ENCODE peak calls at places on chromosomes 1 and 21, in four cellular contexts. One of them, this sample, is unnamed.

GRCh38 chr1:160208179-160209040 is 3.2 kb downstream of the PEA15 start:
- DNase-seq in K562: peak
- DNase-seq in A549: no peak
- DNase-seq in GM23338: no peak
- DNase-seq in this sample: no peak

GRCh38 chr1:226603030-226603960 is 54.7 kb downstream of the STUM start:
- DNase-seq in GM23338: no peak
- DNase-seq in A549: no peak
- DNase-seq in K562: no peak
- DNase-seq in this sample: no peak

GRCh38 chr1:3001471-3002348 is 19.6 kb upstream of the ACTRT2 start:
- DNase-seq in GM23338: no peak
- DNase-seq in K562: no peak
- DNase-seq in A549: no peak
- DNase-seq in this sample: no peak

GRCh38 chr1:195053478-195053877 is 1554.8 kb downstream of the KCNT2 start:
- DNase-seq in A549: no peak
- DNase-seq in GM23338: no peak
- DNase-seq in K562: no peak
- DNase-seq in this sample: no peak

GRCh38 chr1:177780096-177780700 is 189.7 kb downstream of the SEC16B start:
- DNase-seq in K562: no peak
- DNase-seq in A549: peak
- DNase-seq in GM23338: peak
- DNase-seq in this sample: peak

GRCh38 chr1:184507604-184508289 is 120.9 kb downstream of the C1orf21 start:
- DNase-seq in K562: no peak
- DNase-seq in A549: no peak
- DNase-seq in GM23338: no peak
- DNase-seq in this sample: no peak

GRCh38 chr1:184114818-184115398 is 63.4 kb downstream of the TSEN15 start:
- DNase-seq in GM23338: no peak
- DNase-seq in K562: no peak
- DNase-seq in A549: no peak
- DNase-seq in this sample: no peak

GRCh38 chr1:172024516-172024915 is 183.2 kb downstream of the DNM3 start:
- DNase-seq in A549: no peak
- DNase-seq in GM23338: no peak
- DNase-seq in K562: no peak
- DNase-seq in this sample: no peak

GRCh38 chr1:210400043-210400840 is 71.5 kb downstream of the HHAT start:
- DNase-seq in K562: peak
- DNase-seq in A549: peak
- DNase-seq in GM23338: peak
- DNase-seq in this sample: peak

GRCh38 chr1:18581420-18581880 is 49.2 kb upstream of the PAX7 start:
- DNase-seq in GM23338: peak
- DNase-seq in K562: peak
- DNase-seq in A549: peak
- DNase-seq in this sample: no peak

GRCh38 chr1:59737638-59738037 is 77.1 kb upstream of the HOOK1 start:
- DNase-seq in A549: no peak
- DNase-seq in K562: no peak
- DNase-seq in GM23338: no peak
- DNase-seq in this sample: no peak

GRCh38 chr1:29282924-29283803 is 46.8 kb downstream of the PTPRU start:
- DNase-seq in K562: peak
- DNase-seq in GM23338: peak
- DNase-seq in A549: peak
- DNase-seq in this sample: no peak

GRCh38 chr1:45928486-45929205 is 125.2 kb downstream of the MAST2 start:
- DNase-seq in GM23338: no peak
- DNase-seq in K562: no peak
- DNase-seq in A549: no peak
- DNase-seq in this sample: no peak

GRCh38 chr1:239418683-239419082 is 32.3 kb downstream of the CHRM3 start:
- DNase-seq in GM23338: no peak
- DNase-seq in A549: no peak
- DNase-seq in K562: no peak
- DNase-seq in this sample: no peak
- TF ChIP-seq REST in GM23338: no peak
- TF ChIP-seq REST in A549: no peak
- TF ChIP-seq REST in K562: no peak
- TF ChIP-seq REST in this sample: no peak

GRCh38 chr21:27346041-27346448 is 379.2 kb upstream of the ADAMTS5 start:
- DNase-seq in K562: no peak
- DNase-seq in A549: no peak
- DNase-seq in GM23338: no peak
- DNase-seq in this sample: no peak
- H3K27ac ChIP-seq in K562: no peak
- H3K27ac ChIP-seq in A549: no peak
- H3K27ac ChIP-seq in GM23338: no peak
- H3K27ac ChIP-seq in this sample: no peak

GRCh38 chr1:228048120-228048519 is 34.4 kb upstream of the ARF1 start:
- DNase-seq in GM23338: no peak
- DNase-seq in A549: no peak
- DNase-seq in K562: no peak
- DNase-seq in this sample: no peak
- TF ChIP-seq REST in GM23338: no peak
- TF ChIP-seq REST in A549: no peak
- TF ChIP-seq REST in K562: no peak
- TF ChIP-seq REST in this sample: no peak

GRCh38 chr1:156146749-156147405 is 6.5 kb upstream of the SEMA4A start:
- DNase-seq in K562: no peak
- DNase-seq in GM23338: no peak
- DNase-seq in A549: no peak
- DNase-seq in this sample: no peak

GRCh38 chr1:156146006-156146748 is 7.2 kb upstream of the SEMA4A start:
- DNase-seq in K562: peak
- DNase-seq in A549: peak
- DNase-seq in GM23338: peak
- DNase-seq in this sample: peak

GRCh38 chr1:156149374-156150106 is 3.8 kb upstream of the SEMA4A start:
- DNase-seq in A549: no peak
- DNase-seq in GM23338: peak
- DNase-seq in K562: peak
- DNase-seq in this sample: no peak

GRCh38 chr1:156150107-156151000 is 3.0 kb upstream of the SEMA4A start:
- DNase-seq in A549: no peak
- DNase-seq in K562: no peak
- DNase-seq in GM23338: peak
- DNase-seq in this sample: no peak

GRCh38 chr1:156148236-156148635 is 5.1 kb upstream of the SEMA4A start:
- DNase-seq in A549: no peak
- DNase-seq in K562: no peak
- DNase-seq in GM23338: no peak
- DNase-seq in this sample: no peak
- H3K27ac ChIP-seq in A549: no peak
- H3K27ac ChIP-seq in K562: no peak
- H3K27ac ChIP-seq in GM23338: no peak
- H3K27ac ChIP-seq in this sample: peak